ENCODE peak calls at places on chromosomes 1 and 21, in five cellular contexts. One of them, this sample, is unnamed.

GRCh38 chr1:232600430-232601258 is 29.3 kb downstream of the SIPA1L2 start:
- DNase-seq in endodermal cell: no peak
- DNase-seq in K562: no peak
- DNase-seq in RWPE2: no peak
- DNase-seq in right cardiac atrium: no peak
- DNase-seq in this sample: peak; percentile 33

GRCh38 chr1:184186167-184186566 is 134.6 kb downstream of the TSEN15 start:
- DNase-seq in endodermal cell: no peak
- DNase-seq in K562: no peak
- DNase-seq in RWPE2: no peak
- DNase-seq in right cardiac atrium: no peak
- DNase-seq in this sample: no peak

GRCh38 chr21:44666401-44667320 is at the start of gene KRTAP12-2:
- DNase-seq in endodermal cell: no peak
- DNase-seq in K562: no peak
- DNase-seq in RWPE2: no peak
- DNase-seq in right cardiac atrium: peak; percentile 45
- DNase-seq in this sample: no peak

GRCh38 chr21:38327984-38328383 is 71.2 kb downstream of the KCNJ15 start:
- DNase-seq in endodermal cell: no peak
- DNase-seq in K562: no peak
- DNase-seq in RWPE2: no peak
- DNase-seq in right cardiac atrium: no peak
- DNase-seq in this sample: no peak

GRCh38 chr1:51548986-51549619 is 30.0 kb upstream of the EPS15 start:
- DNase-seq in endodermal cell: no peak
- DNase-seq in K562: no peak
- DNase-seq in RWPE2: no peak
- DNase-seq in right cardiac atrium: no peak
- DNase-seq in this sample: no peak

GRCh38 chr1:55894521-55894920 is 679.4 kb upstream of the USP24 start:
- DNase-seq in endodermal cell: no peak
- DNase-seq in K562: no peak
- DNase-seq in RWPE2: no peak
- DNase-seq in right cardiac atrium: no peak
- DNase-seq in this sample: no peak

GRCh38 chr1:84913025-84913892 is 20.3 kb upstream of the LPAR3 start:
- DNase-seq in endodermal cell: no peak
- DNase-seq in K562: no peak
- DNase-seq in RWPE2: no peak
- DNase-seq in right cardiac atrium: no peak
- DNase-seq in this sample: no peak

GRCh38 chr1:11262171-11263049 is at the start of gene MTOR:
- DNase-seq in endodermal cell: peak; percentile 100
- DNase-seq in K562: peak; percentile 100
- DNase-seq in RWPE2: peak; percentile 99
- DNase-seq in right cardiac atrium: peak; percentile 98
- DNase-seq in this sample: peak; percentile 97

GRCh38 chr1:234564035-234565029 is 45.6 kb downstream of the IRF2BP2 start:
- DNase-seq in endodermal cell: peak; percentile 54
- DNase-seq in K562: no peak
- DNase-seq in RWPE2: peak; percentile 65
- DNase-seq in right cardiac atrium: no peak
- DNase-seq in this sample: no peak

GRCh38 chr1:225977937-225978748 is 21.0 kb downstream of the SDE2 start:
- DNase-seq in endodermal cell: no peak
- DNase-seq in K562: peak; percentile 35
- DNase-seq in RWPE2: no peak
- DNase-seq in right cardiac atrium: no peak
- DNase-seq in this sample: no peak

GRCh38 chr1:216836316-216836715 is 113.1 kb upstream of the ESRRG start:
- DNase-seq in endodermal cell: no peak
- DNase-seq in K562: no peak
- DNase-seq in RWPE2: no peak
- DNase-seq in right cardiac atrium: no peak
- DNase-seq in this sample: no peak

GRCh38 chr1:65717815-65718454 is 74.8 kb upstream of the PDE4B start:
- DNase-seq in endodermal cell: no peak
- DNase-seq in K562: no peak
- DNase-seq in RWPE2: no peak
- DNase-seq in right cardiac atrium: no peak
- DNase-seq in this sample: no peak

GRCh38 chr1:228381336-228381735 is 25.3 kb downstream of the TRIM11 start:
- DNase-seq in endodermal cell: no peak
- DNase-seq in K562: no peak
- DNase-seq in RWPE2: no peak
- DNase-seq in right cardiac atrium: no peak
- DNase-seq in this sample: no peak

GRCh38 chr1:1629430-1630190 is 2.4 kb upstream of the MMP23B start:
- DNase-seq in endodermal cell: no peak
- DNase-seq in K562: no peak
- DNase-seq in RWPE2: peak; percentile 50
- DNase-seq in right cardiac atrium: peak; percentile 29
- DNase-seq in this sample: peak; percentile 91

GRCh38 chr21:25362375-25363267 is 244.7 kb downstream of the MRPL39 start:
- DNase-seq in endodermal cell: no peak
- DNase-seq in K562: no peak
- DNase-seq in RWPE2: no peak
- DNase-seq in right cardiac atrium: no peak
- DNase-seq in this sample: no peak
- H3K9me3 ChIP-seq in endodermal cell: no peaks in the 10 kb centered on the region
- H3K9me3 ChIP-seq in K562: peaks cover 2% of the 10 kb centered on the region
- H3K9me3 ChIP-seq in RWPE2: no peaks in the 10 kb centered on the region
- H3K9me3 ChIP-seq in right cardiac atrium: no peaks in the 10 kb centered on the region
- H3K9me3 ChIP-seq in this sample: no peaks in the 10 kb centered on the region

GRCh38 chr1:2921970-2922686 is 99.1 kb upstream of the ACTRT2 start:
- DNase-seq in endodermal cell: no peak
- DNase-seq in K562: peak; percentile 34
- DNase-seq in RWPE2: no peak
- DNase-seq in right cardiac atrium: no peak
- DNase-seq in this sample: peak; percentile 11
- H3K9me3 ChIP-seq in endodermal cell: peaks cover 16% of the 10 kb centered on the region
- H3K9me3 ChIP-seq in K562: no peaks in the 10 kb centered on the region
- H3K9me3 ChIP-seq in RWPE2: peaks cover 1% of the 10 kb centered on the region
- H3K9me3 ChIP-seq in right cardiac atrium: no peaks in the 10 kb centered on the region
- H3K9me3 ChIP-seq in this sample: no peaks in the 10 kb centered on the region

GRCh38 chr1:2865000-2865399 is 63.5 kb upstream of the TTC34 start:
- DNase-seq in endodermal cell: no peak
- DNase-seq in K562: no peak
- DNase-seq in RWPE2: no peak
- DNase-seq in right cardiac atrium: no peak
- DNase-seq in this sample: no peak
- H3K9me3 ChIP-seq in endodermal cell: peaks cover 6% of the 10 kb centered on the region
- H3K9me3 ChIP-seq in K562: no peaks in the 10 kb centered on the region
- H3K9me3 ChIP-seq in RWPE2: no peaks in the 10 kb centered on the region
- H3K9me3 ChIP-seq in right cardiac atrium: no peaks in the 10 kb centered on the region
- H3K9me3 ChIP-seq in this sample: no peaks in the 10 kb centered on the region

GRCh38 chr1:207876129-207876528 is 34.8 kb downstream of the CD34 start:
- DNase-seq in endodermal cell: peak; percentile 70
- DNase-seq in K562: peak; percentile 52
- DNase-seq in RWPE2: no peak
- DNase-seq in right cardiac atrium: no peak
- DNase-seq in this sample: no peak
- H3K9me3 ChIP-seq in endodermal cell: no peaks in the 10 kb centered on the region
- H3K9me3 ChIP-seq in K562: no peaks in the 10 kb centered on the region
- H3K9me3 ChIP-seq in RWPE2: no peaks in the 10 kb centered on the region
- H3K9me3 ChIP-seq in right cardiac atrium: no peaks in the 10 kb centered on the region
- H3K9me3 ChIP-seq in this sample: no peaks in the 10 kb centered on the region

GRCh38 chr1:73382971-73383370 is 815.0 kb downstream of the LRRIQ3 start:
- DNase-seq in endodermal cell: no peak
- DNase-seq in K562: no peak
- DNase-seq in RWPE2: no peak
- DNase-seq in right cardiac atrium: no peak
- DNase-seq in this sample: no peak
- H3K9me3 ChIP-seq in endodermal cell: no peaks in the 10 kb centered on the region
- H3K9me3 ChIP-seq in K562: no peaks in the 10 kb centered on the region
- H3K9me3 ChIP-seq in RWPE2: no peaks in the 10 kb centered on the region
- H3K9me3 ChIP-seq in right cardiac atrium: no peaks in the 10 kb centered on the region
- H3K9me3 ChIP-seq in this sample: no peaks in the 10 kb centered on the region

GRCh38 chr1:164058192-164058591 is 500.8 kb upstream of the PBX1 start:
- DNase-seq in endodermal cell: no peak
- DNase-seq in K562: no peak
- DNase-seq in RWPE2: no peak
- DNase-seq in right cardiac atrium: no peak
- DNase-seq in this sample: no peak

GRCh38 chr1:164064501-164064900 is 494.5 kb upstream of the PBX1 start:
- DNase-seq in endodermal cell: no peak
- DNase-seq in K562: no peak
- DNase-seq in RWPE2: no peak
- DNase-seq in right cardiac atrium: no peak
- DNase-seq in this sample: no peak

GRCh38 chr1:164061528-164061927 is 497.5 kb upstream of the PBX1 start:
- DNase-seq in endodermal cell: no peak
- DNase-seq in K562: no peak
- DNase-seq in RWPE2: no peak
- DNase-seq in right cardiac atrium: no peak
- DNase-seq in this sample: no peak
- H3K9me3 ChIP-seq in endodermal cell: no peaks in the 10 kb centered on the region
- H3K9me3 ChIP-seq in K562: no peaks in the 10 kb centered on the region
- H3K9me3 ChIP-seq in RWPE2: no peaks in the 10 kb centered on the region
- H3K9me3 ChIP-seq in right cardiac atrium: no peaks in the 10 kb centered on the region
- H3K9me3 ChIP-seq in this sample: no peaks in the 10 kb centered on the region

GRCh38 chr21:23083242-23083641 is 2085.0 kb downstream of the NCAM2 start:
- DNase-seq in endodermal cell: no peak
- DNase-seq in K562: no peak
- DNase-seq in RWPE2: no peak
- DNase-seq in right cardiac atrium: no peak
- DNase-seq in this sample: no peak
- H3K9me3 ChIP-seq in endodermal cell: no peaks in the 10 kb centered on the region
- H3K9me3 ChIP-seq in K562: no peaks in the 10 kb centered on the region
- H3K9me3 ChIP-seq in RWPE2: no peaks in the 10 kb centered on the region
- H3K9me3 ChIP-seq in right cardiac atrium: no peaks in the 10 kb centered on the region
- H3K9me3 ChIP-seq in this sample: no peaks in the 10 kb centered on the region

DNA sequence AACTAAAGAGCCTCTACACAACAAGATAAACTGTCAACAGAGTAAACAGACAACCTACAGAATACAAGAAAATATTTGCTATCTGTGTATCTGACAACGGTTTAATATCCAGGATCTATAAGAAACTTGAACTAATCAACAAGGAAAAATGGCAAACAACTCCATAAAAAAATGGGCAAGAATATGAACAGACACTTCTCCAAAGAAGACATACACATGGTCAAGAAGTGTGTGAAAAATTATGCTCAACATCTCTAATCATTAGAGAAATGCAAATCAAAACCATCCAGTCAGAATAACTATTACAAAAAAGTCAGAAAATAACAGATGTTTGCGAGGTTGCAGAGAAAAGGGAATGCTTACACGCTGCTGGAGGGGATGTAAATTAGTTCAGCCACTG is 8.0 kb downstream of the ZNF670 start:
- DNase-seq in endodermal cell: no peak
- DNase-seq in K562: no peak
- DNase-seq in RWPE2: no peak
- DNase-seq in right cardiac atrium: no peak
- DNase-seq in this sample: no peak
- H3K9me3 ChIP-seq in endodermal cell: peaks cover 83% of the 10 kb centered on the region
- H3K9me3 ChIP-seq in K562: peaks cover 15% of the 10 kb centered on the region
- H3K9me3 ChIP-seq in RWPE2: no peaks in the 10 kb centered on the region
- H3K9me3 ChIP-seq in right cardiac atrium: no peaks in the 10 kb centered on the region
- H3K9me3 ChIP-seq in this sample: no peaks in the 10 kb centered on the region

GRCh38 chr1:5408401-5408800 is 583.8 kb downstream of the NPHP4 start:
- DNase-seq in endodermal cell: no peak
- DNase-seq in K562: no peak
- DNase-seq in RWPE2: no peak
- DNase-seq in right cardiac atrium: no peak
- DNase-seq in this sample: no peak
- H3K9me3 ChIP-seq in endodermal cell: no peaks in the 10 kb centered on the region
- H3K9me3 ChIP-seq in K562: peaks cover 2% of the 10 kb centered on the region
- H3K9me3 ChIP-seq in RWPE2: no peaks in the 10 kb centered on the region
- H3K9me3 ChIP-seq in right cardiac atrium: no peaks in the 10 kb centered on the region
- H3K9me3 ChIP-seq in this sample: no peaks in the 10 kb centered on the region

GRCh38 chr21:22993822-22994574 is 1995.8 kb downstream of the NCAM2 start:
- DNase-seq in endodermal cell: peak; percentile 51
- DNase-seq in K562: no peak
- DNase-seq in RWPE2: no peak
- DNase-seq in right cardiac atrium: no peak
- DNase-seq in this sample: no peak
- H3K9me3 ChIP-seq in endodermal cell: no peaks in the 10 kb centered on the region
- H3K9me3 ChIP-seq in K562: no peaks in the 10 kb centered on the region
- H3K9me3 ChIP-seq in RWPE2: no peaks in the 10 kb centered on the region
- H3K9me3 ChIP-seq in right cardiac atrium: no peaks in the 10 kb centered on the region
- H3K9me3 ChIP-seq in this sample: no peaks in the 10 kb centered on the region

This sample was measured in CD4-positive, alpha-beta memory T cell.